ENCODE peak calls at places on chromosomes 12 and 14, in nine cellular contexts. K, Z, Y, P, H, A, U, O and E are unnamed samples.

GRCh38 chr12:65170245-65170881 is 980 bp downstream of the LEMD3 start:
- DNase-seq in K (peak), Z (peak), U (peak), A (peak), Y (peak), P (peak), O (peak), H (peak), E (no peak)

GRCh38 chr14:71206766-71207371 is 299.6 kb downstream of the PCNX1 start:
- DNase-seq in O (no peak), U (no peak), K (peak), Z (no peak), H (peak), A (no peak), P (no peak), Y (peak), E (no peak)

GRCh38 chr12:39122562-39123204 is 217.3 kb upstream of the CPNE8 start:
- DNase-seq in O (no peak), Z (no peak), K (no peak), Y (no peak), A (no peak), U (no peak), H (no peak), P (no peak), E (no peak)

GRCh38 chr12:88805692-88806091 is 225.4 kb upstream of the KITLG start:
- DNase-seq in K (no peak), O (no peak), A (no peak), P (peak), Z (no peak), H (no peak), Y (peak), U (no peak), E (no peak)

GRCh38 chr12:104414581-104415305 is 42.0 kb upstream of the CHST11 start:
- DNase-seq in Z (no peak), Y (no peak), O (no peak), K (no peak), A (no peak), U (no peak), H (no peak), P (no peak), E (no peak)

GRCh38 chr12:93892431-93893210 is 215.4 kb downstream of the CRADD start:
- DNase-seq in P (no peak), H (no peak), A (no peak), O (no peak), K (no peak), U (no peak), Z (no peak), Y (no peak), E (no peak)

GRCh38 chr14:77133718-77134338 is 7.8 kb downstream of the ZDHHC22 start:
- DNase-seq in A (peak), K (peak), Y (peak), U (peak), P (peak), Z (peak), H (peak), O (no peak), E (peak)

GRCh38 chr12:94594443-94594825 is 55.9 kb downstream of the TMCC3 start:
- DNase-seq in Y (peak), U (no peak), H (no peak), K (peak), A (no peak), P (no peak), Z (no peak), O (no peak), E (no peak)

GRCh38 chr12:64968989-64969819 is 144.8 kb downstream of the TBC1D30 start:
- DNase-seq in H (no peak), P (peak), K (no peak), A (no peak), Z (no peak), O (no peak), Y (peak), U (no peak), E (no peak)

GRCh38 chr12:89965993-89966392 is 257.4 kb upstream of the ATP2B1 start:
- DNase-seq in H (no peak), K (no peak), O (no peak), Z (no peak), A (no peak), U (no peak), Y (no peak), P (no peak), E (no peak)

GRCh38 chr12:104529130-104529874 is 72.6 kb downstream of the CHST11 start:
- DNase-seq in P (no peak), Y (peak), A (no peak), H (no peak), U (no peak), Z (no peak), K (no peak), O (no peak), E (no peak)

GRCh38 chr12:30268036-30268435 is 427.6 kb downstream of the IPO8 start:
- DNase-seq in Z (no peak), H (no peak), U (no peak), A (no peak), O (no peak), Y (no peak), P (no peak), K (no peak), E (no peak)

GRCh38 chr14:45868377-45868776 is 615.4 kb upstream of the MIS18BP1 start:
- DNase-seq in Z (no peak), A (no peak), O (no peak), K (no peak), H (no peak), P (no peak), U (no peak), Y (no peak), E (no peak)

GRCh38 chr14:72518809-72519377 is 375.0 kb downstream of the DPF3 start:
- DNase-seq in P (peak), O (no peak), K (no peak), Z (no peak), A (peak), U (no peak), Y (no peak), H (no peak), E (peak)

GRCh38 chr12:79370021-79370420 is 320.7 kb downstream of the PAWR start:
- DNase-seq in A (no peak), O (no peak), P (no peak), U (no peak), K (no peak), H (no peak), Z (no peak), Y (no peak), E (no peak)

GRCh38 chr12:54197037-54197909 is 8.5 kb upstream of the SMUG1 start:
- DNase-seq in O (no peak), P (peak), K (no peak), U (no peak), Y (peak), A (no peak), H (no peak), Z (no peak), E (no peak)

GRCh38 chr14:51908086-51908485 is 47.7 kb downstream of the GNG2 start:
- DNase-seq in P (no peak), U (no peak), A (no peak), Y (peak), K (no peak), H (no peak), Z (no peak), O (no peak), E (no peak)

GRCh38 chr14:99658218-99658617 is 13.3 kb downstream of the HHIPL1 start:
- DNase-seq in P (no peak), Y (no peak), Z (no peak), A (no peak), H (no peak), O (no peak), U (no peak), K (no peak), E (no peak)

GRCh38 chr12:122836027-122836921 is 1.0 kb downstream of the HIP1R start:
- DNase-seq in U (peak), A (peak), O (peak), K (peak), H (no peak), Y (peak), Z (no peak), P (peak), E (peak)

GRCh38 chr12:13093191-13093849 is 10.1 kb downstream of the GSG1 start:
- DNase-seq in P (no peak), K (no peak), O (no peak), U (no peak), H (no peak), Z (no peak), A (no peak), Y (peak), E (no peak)

GRCh38 chr12:49294086-49294803 is 702 bp upstream of the PRPH start:
- DNase-seq in Z (peak), O (no peak), U (no peak), Y (no peak), K (no peak), A (no peak), H (no peak), P (no peak), E (no peak)

GRCh38 chr14:69324341-69324931 is 64.5 kb downstream of the GALNT16 start:
- DNase-seq in Z (no peak), K (no peak), A (no peak), O (no peak), Y (no peak), U (no peak), P (no peak), H (no peak), E (no peak)

GRCh38 chr12:96858162-96858561 is 48.9 kb upstream of the NEDD1 start:
- DNase-seq in K (no peak), A (no peak), U (no peak), P (no peak), O (no peak), H (no peak), Y (no peak), Z (no peak), E (peak)

GRCh38 chr12:30417697-30418231 is 277.9 kb downstream of the IPO8 start:
- DNase-seq in Y (peak), O (no peak), Z (no peak), U (no peak), H (no peak), P (peak), K (peak), A (no peak), E (no peak)

GRCh38 chr12:5148880-5149279 is 105.2 kb downstream of the KCNA5 start:
- DNase-seq in H (no peak), Y (no peak), K (no peak), A (no peak), O (no peak), U (no peak), Z (no peak), P (no peak), E (no peak)